ENCODE peak calls at places on chromosomes 4 and X, in seven cellular contexts. Q, V, P, S, Y, C and N are unnamed samples.
A peak's percentile ranks its signal among the peaks of the same experiment; 100 is the strongest.

GRCh38 chr4:119728692-119729593 is 100.3 kb upstream of the PDE5A start:
- ATAC-seq in Y (no peak), S (no peak), C (peak; percentile 60), Q (no peak), V (no peak), P (no peak), N (no peak)

GRCh38 chr4:6848717-6849305 is 60.8 kb upstream of the TBC1D14 start:
- ATAC-seq in P (no peak), C (peak; percentile 67), Y (no peak), V (no peak), S (no peak), Q (no peak), N (no peak)

GRCh38 chr4:107423677-107424405 is 296.2 kb downstream of the PAPSS1 start:
- ATAC-seq in P (no peak), S (no peak), Y (no peak), C (no peak), V (no peak), Q (no peak), N (no peak)

GRCh38 chr4:6331018-6331417 is 61.4 kb downstream of the WFS1 start:
- ATAC-seq in Q (no peak), Y (no peak), P (no peak), C (no peak), S (no peak), V (no peak), N (no peak)

GRCh38 chr4:120801171-120801758 is 121.3 kb downstream of the PRDM5 start:
- ATAC-seq in C (peak; percentile 91), Q (no peak), Y (no peak), S (no peak), P (no peak), V (peak; percentile 92), N (no peak)

GRCh38 chr4:78889955-78890354 is 49.3 kb downstream of the PAQR3 start:
- ATAC-seq in C (no peak), P (no peak), S (no peak), Y (no peak), V (no peak), Q (no peak), N (no peak)

GRCh38 chr4:77845400-77845799 is 17.2 kb upstream of the MRPL1 start:
- ATAC-seq in V (no peak), C (no peak), Q (peak; percentile 51), P (no peak), S (peak; percentile 30), Y (no peak), N (no peak)

GRCh38 chr4:101306225-101306624 is 41.1 kb downstream of the PPP3CA start:
- ATAC-seq in V (no peak), C (no peak), S (peak; percentile 42), Q (peak; percentile 58), Y (no peak), P (no peak), N (no peak)

GRCh38 chr4:15612136-15612535 is 43.0 kb downstream of the FBXL5 start:
- ATAC-seq in P (no peak), V (no peak), S (no peak), Y (no peak), C (no peak), Q (no peak), N (no peak)

GRCh38 chr4:73103799-73104503 is 34.4 kb upstream of the COX18 start:
- ATAC-seq in S (no peak), Y (peak; percentile 66), C (no peak), V (peak; percentile 24), Q (peak; percentile 43), P (no peak), N (no peak)

GRCh38 chrX:71912156-71912555 is 1.5 kb downstream of the NHSL2 start:
- ATAC-seq in C (no peak), P (no peak), V (no peak), Y (no peak), Q (no peak), S (no peak), N (no peak)